ENCODE peak calls at places on chromosomes 13 and 19, in six cellular contexts. D, X, U, K, P and J are unnamed samples.

GRCh38 chr19:30669329-30670010 is 297.3 kb downstream of the ZNF536 start:
- DNase-seq in D (peak), X (peak), U (peak), K (no peak), P (peak), J (no peak)

GRCh38 chr13:21511841-21512240 is 52.7 kb upstream of the ZDHHC20 start:
- DNase-seq in D (no peak), X (no peak), U (no peak), K (no peak), P (no peak), J (no peak)

GRCh38 chr13:41568990-41569387 is 111.6 kb downstream of the RGCC start:
- DNase-seq in D (no peak), X (no peak), U (no peak), K (no peak), P (no peak), J (no peak)

GRCh38 chr13:27967203-27967735 is 1.8 kb downstream of the CDX2 start:
- DNase-seq in D (no peak), X (no peak), U (no peak), K (no peak), P (no peak), J (no peak)

GRCh38 chr13:114077938-114078335 is 54.5 kb downstream of the RASA3 start:
- DNase-seq in D (no peak), X (no peak), U (no peak), K (peak), P (peak), J (peak)

GRCh38 chr13:25329706-25330105 is 28.3 kb downstream of the NUP58 start:
- DNase-seq in D (no peak), X (no peak), U (no peak), K (no peak), P (no peak), J (no peak)

GRCh38 chr19:29845576-29846176 is 33.9 kb downstream of the CCNE1 start:
- DNase-seq in D (no peak), X (peak), U (no peak), K (no peak), P (peak), J (peak)

GRCh38 chr19:50361290-50362029 is 4.0 kb downstream of the NAPSA start:
- DNase-seq in D (no peak), X (no peak), U (no peak), K (no peak), P (no peak), J (peak)

GRCh38 chr19:33803383-33803782 is 6.7 kb downstream of the KCTD15 start:
- DNase-seq in D (no peak), X (no peak), U (no peak), K (peak), P (no peak), J (no peak)

GRCh38 chr13:54226866-54227265 is 1198.3 kb downstream of the OLFM4 start:
- DNase-seq in D (no peak), X (no peak), U (no peak), K (no peak), P (no peak), J (no peak)

GRCh38 chr19:28292822-28293500 is 920.0 kb downstream of the UQCRFS1 start:
- DNase-seq in D (no peak), X (no peak), U (no peak), K (no peak), P (no peak), J (no peak)

GRCh38 chr19:14318873-14319272 is 62.4 kb upstream of the ADGRE5 start:
- DNase-seq in D (peak), X (no peak), U (no peak), K (no peak), P (no peak), J (no peak)

GRCh38 chr13:30821421-30821820 is 84.7 kb upstream of the MEDAG start:
- DNase-seq in D (no peak), X (no peak), U (no peak), K (no peak), P (no peak), J (no peak)

GRCh38 chr19:38046254-38047047 is 139.4 kb downstream of the SIPA1L3 start:
- DNase-seq in D (no peak), X (peak), U (no peak), K (no peak), P (no peak), J (no peak)

GRCh38 chr19:18672044-18672451 is 11.4 kb upstream of the CRTC1 start:
- DNase-seq in D (no peak), X (no peak), U (no peak), K (no peak), P (no peak), J (no peak)

GRCh38 chr13:70107498-70108271 is at the start of gene ATXN8OS:
- DNase-seq in D (no peak), X (peak), U (no peak), K (peak), P (peak), J (peak)

GRCh38 chr19:44069415-44069814 is 2.5 kb upstream of the ZNF284 start:
- DNase-seq in D (no peak), X (no peak), U (no peak), K (no peak), P (no peak), J (no peak)

GRCh38 chr13:45750566-45750965 is 48.4 kb downstream of the CBY2 start:
- DNase-seq in D (no peak), X (no peak), U (no peak), K (no peak), P (no peak), J (no peak)

GRCh38 chr13:98275711-98276171 is 98.7 kb upstream of the RNF113B start:
- DNase-seq in D (no peak), X (no peak), U (no peak), K (no peak), P (no peak), J (no peak)

GRCh38 chr19:13492128-13492527 is 14.2 kb downstream of the CACNA1A start:
- DNase-seq in D (no peak), X (no peak), U (no peak), K (no peak), P (no peak), J (no peak)

GRCh38 chr19:49889687-49890348 is 6.9 kb downstream of the IL4I1 start:
- DNase-seq in D (no peak), X (peak), U (peak), K (peak), P (peak), J (peak)

GRCh38 chr19:2168619-2169424 is 5.1 kb downstream of the DOT1L start:
- DNase-seq in D (peak), X (peak), U (peak), K (peak), P (peak), J (peak)

GRCh38 chr19:19372656-19373416 is 32.6 kb upstream of the GATAD2A start:
- DNase-seq in D (peak), X (peak), U (peak), K (no peak), P (peak), J (no peak)

GRCh38 chr19:53982056-53982455 is 9.4 kb upstream of the CACNG6 start:
- DNase-seq in D (peak), X (no peak), U (no peak), K (no peak), P (no peak), J (no peak)

GRCh38 chr13:50357136-50357535 is 341.9 kb downstream of the KCNRG start:
- DNase-seq in D (no peak), X (no peak), U (no peak), K (no peak), P (no peak), J (no peak)

GRCh38 chr13:46992383-46992952 is 95.6 kb upstream of the HTR2A start:
- DNase-seq in D (peak), X (no peak), U (no peak), K (no peak), P (no peak), J (no peak)

GRCh38 chr13:62910541-62910940 is 1494.9 kb upstream of the PCDH20 start:
- DNase-seq in D (no peak), X (no peak), U (no peak), K (no peak), P (no peak), J (no peak)

GRCh38 chr19:32489971-32490370 is 84.4 kb downstream of the DPY19L3 start:
- DNase-seq in D (no peak), X (no peak), U (no peak), K (no peak), P (no peak), J (no peak)

GRCh38 chr13:29743229-29743786 is 107.1 kb downstream of the UBL3 start:
- DNase-seq in D (no peak), X (no peak), U (peak), K (no peak), P (peak), J (no peak)

GRCh38 chr13:75256922-75257321 is 225.0 kb downstream of the TBC1D4 start:
- DNase-seq in D (peak), X (no peak), U (no peak), K (no peak), P (no peak), J (no peak)

GRCh38 chr19:42594617-42595489 is at the start of gene CEACAM8:
- DNase-seq in D (no peak), X (no peak), U (no peak), K (no peak), P (peak), J (no peak)

GRCh38 chr13:71672527-71672926 is 194.5 kb downstream of the DACH1 start:
- DNase-seq in D (no peak), X (no peak), U (no peak), K (no peak), P (no peak), J (no peak)

GRCh38 chr19:44540736-44541135 is 11.3 kb upstream of the CEACAM20 start:
- DNase-seq in D (no peak), X (no peak), U (no peak), K (no peak), P (peak), J (no peak)

GRCh38 chr13:98822238-98822606 is 69.8 kb upstream of the SLC15A1 start:
- DNase-seq in D (no peak), X (no peak), U (no peak), K (no peak), P (no peak), J (no peak)

GRCh38 chr19:40827386-40828247 is 22.6 kb downstream of the CYP2A6 start:
- DNase-seq in D (no peak), X (no peak), U (no peak), K (no peak), P (no peak), J (peak)

GRCh38 chr19:35559281-35559659 is 4.2 kb downstream of the ATP4A start:
- DNase-seq in D (no peak), X (peak), U (no peak), K (no peak), P (peak), J (no peak)

GRCh38 chr19:2112516-2113320 is 16.0 kb downstream of the IZUMO4 start:
- DNase-seq in D (no peak), X (no peak), U (no peak), K (peak), P (no peak), J (no peak)

DNA sequence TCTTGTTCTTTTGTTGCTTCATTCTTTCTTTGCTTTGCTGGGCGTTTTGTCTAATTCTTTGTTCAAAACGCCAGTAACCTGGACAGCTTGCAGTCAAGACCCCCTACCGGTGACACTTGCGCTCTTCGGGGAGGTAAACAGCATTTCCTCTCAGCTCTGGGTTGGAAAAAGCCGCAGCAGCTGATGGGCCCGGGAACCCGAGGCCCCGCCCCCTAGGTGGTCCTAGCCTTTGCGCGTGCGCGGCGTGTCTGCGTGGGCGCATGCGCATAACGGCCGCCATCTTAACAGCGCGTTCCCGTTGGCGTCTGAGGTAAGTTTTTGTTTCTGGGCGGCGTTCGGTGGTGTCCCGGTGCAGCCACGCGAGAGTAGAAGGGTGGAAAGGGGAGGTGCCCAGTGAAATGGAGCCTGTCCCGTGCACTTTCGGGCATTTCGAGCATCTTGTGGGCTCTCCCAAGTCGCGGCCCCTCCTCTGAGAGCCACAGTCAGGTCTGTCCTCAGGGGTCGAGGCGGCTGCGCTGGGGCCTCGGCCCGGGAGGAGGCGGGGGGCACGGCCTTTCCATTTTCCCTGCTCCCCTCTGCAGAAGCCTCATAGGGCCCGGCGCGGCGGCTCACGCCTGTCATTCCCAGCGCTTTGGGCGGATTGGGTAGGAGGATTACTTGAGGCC is at the start of gene ZNF559:
- DNase-seq in D (peak), X (peak), U (peak), K (peak), P (peak), J (peak)
- TF ChIP-seq CTCF in D (no peak), X (peak), U (peak), K (no peak), P (no peak), J (peak)

GRCh38 chr19:15631817-15632216 is 8.9 kb upstream of the CYP4F3 start:
- DNase-seq in D (peak), X (no peak), U (no peak), K (no peak), P (no peak), J (no peak)
- TF ChIP-seq CTCF in D (peak), X (no peak), U (peak), K (no peak), P (peak), J (peak)

GRCh38 chr13:94455414-94455813 is 24.1 kb downstream of the DCT start:
- DNase-seq in D (no peak), X (no peak), U (no peak), K (no peak), P (no peak), J (no peak)
- TF ChIP-seq CTCF in D (no peak), X (no peak), U (no peak), K (no peak), P (no peak), J (no peak)

GRCh38 chr19:46617566-46618079 is 7.3 kb downstream of the PTGIR start:
- DNase-seq in D (no peak), X (no peak), U (no peak), K (peak), P (no peak), J (no peak)

GRCh38 chr19:46618670-46619231 is 6.1 kb downstream of the PTGIR start:
- DNase-seq in D (no peak), X (no peak), U (no peak), K (peak), P (no peak), J (no peak)

GRCh38 chr19:46615966-46616365 is 8.9 kb downstream of the PTGIR start:
- DNase-seq in D (no peak), X (peak), U (peak), K (peak), P (peak), J (no peak)

GRCh38 chr19:46614114-46614701 is 10.7 kb downstream of the PTGIR start:
- DNase-seq in D (peak), X (peak), U (peak), K (peak), P (peak), J (peak)

DNA sequence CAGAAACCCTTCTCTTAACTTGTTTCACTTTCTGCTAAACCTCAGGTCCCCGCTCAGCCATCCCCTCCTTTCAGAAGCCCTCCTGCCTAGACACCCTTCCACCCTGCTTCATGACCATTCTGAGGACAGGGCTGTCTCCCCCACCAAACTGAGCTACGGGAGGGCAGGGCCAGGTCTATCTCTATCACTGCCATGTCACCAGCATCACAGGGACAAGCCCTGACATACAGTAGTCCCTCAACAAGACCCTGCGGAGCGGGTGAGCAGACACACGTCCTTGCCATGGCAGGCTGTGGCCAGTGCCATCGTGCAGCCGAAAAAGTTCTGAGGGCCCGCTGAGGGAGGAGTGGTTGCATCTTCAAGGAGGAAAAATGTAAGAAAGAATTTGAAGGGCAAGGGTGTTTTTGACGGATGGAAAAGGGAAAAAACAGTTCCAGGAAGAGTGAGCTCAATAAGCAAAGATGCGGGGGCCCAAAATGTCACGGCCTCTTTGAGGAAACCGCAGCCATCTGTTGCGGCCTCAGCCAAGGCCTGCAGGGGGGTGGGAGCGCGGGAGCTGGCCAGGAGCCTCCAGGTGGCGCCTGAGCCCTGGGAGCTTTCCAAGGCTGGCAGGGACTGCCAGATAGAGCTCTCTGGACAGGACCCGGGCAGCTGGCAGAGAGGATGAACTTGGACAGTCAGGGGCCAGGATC is 8.1 kb downstream of the PTGIR start:
- DNase-seq in D (peak), X (peak), U (peak), K (peak), P (peak), J (no peak)
- TF ChIP-seq CTCF in D (peak), X (no peak), U (peak), K (peak), P (peak), J (peak)

DNA sequence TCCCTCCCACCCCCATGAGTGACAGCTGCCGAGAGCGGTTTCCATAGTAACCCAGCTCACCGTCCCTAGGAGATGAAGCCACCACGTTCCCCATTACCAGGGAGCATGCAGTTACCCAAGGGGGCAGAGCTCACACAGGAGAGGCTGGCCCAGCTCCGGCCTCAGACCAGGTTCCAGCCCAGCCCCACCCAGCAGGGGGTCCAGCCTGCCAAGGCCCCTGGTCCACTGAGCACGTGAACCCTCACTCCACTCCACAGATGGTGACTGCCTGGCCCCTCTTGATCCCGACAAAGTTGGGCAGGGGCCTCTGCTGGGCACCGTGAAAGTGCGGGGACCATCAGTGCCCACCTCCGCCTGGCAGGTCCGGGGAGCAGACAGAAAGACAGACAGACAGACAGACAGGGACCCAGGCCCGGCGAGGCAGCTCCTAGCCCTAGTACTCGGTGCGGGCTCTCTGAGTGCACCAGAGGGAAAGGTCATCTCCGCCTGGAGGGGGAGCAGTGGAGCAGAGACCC is 50.7 kb downstream of the CELF5 start:
- DNase-seq in D (peak), X (no peak), U (no peak), K (no peak), P (no peak), J (no peak)
- TF ChIP-seq CTCF in D (no peak), X (no peak), U (no peak), K (no peak), P (no peak), J (no peak)

GRCh38 chr13:52845766-52846566 is 2.5 kb downstream of the PCDH8 start:
- DNase-seq in D (no peak), X (peak), U (peak), K (peak), P (peak), J (no peak)
- TF ChIP-seq CTCF in D (peak), X (no peak), U (peak), K (no peak), P (no peak), J (peak)

GRCh38 chr19:3528539-3529211 is 10.3 kb upstream of the TEKTIP1 start:
- DNase-seq in D (no peak), X (no peak), U (no peak), K (no peak), P (peak), J (no peak)

GRCh38 chr19:3528080-3528479 is 10.9 kb upstream of the TEKTIP1 start:
- DNase-seq in D (no peak), X (no peak), U (no peak), K (peak), P (peak), J (no peak)

GRCh38 chr19:3527250-3527910 is 11.6 kb upstream of the TEKTIP1 start:
- DNase-seq in D (no peak), X (no peak), U (no peak), K (peak), P (peak), J (no peak)

GRCh38 chr19:3525052-3525451 is 13.9 kb upstream of the TEKTIP1 start:
- DNase-seq in D (no peak), X (no peak), U (no peak), K (peak), P (peak), J (no peak)

GRCh38 chr19:3526507-3527244 is 12.3 kb upstream of the TEKTIP1 start:
- DNase-seq in D (no peak), X (no peak), U (no peak), K (peak), P (peak), J (no peak)
- TF ChIP-seq CTCF in D (peak), X (no peak), U (no peak), K (no peak), P (no peak), J (peak)